ENCODE peak calls at places on chromosomes 13 and 19, in nine cellular contexts. A is BE2C, B is SJSA1, O is PC-3, W is psoas muscle, Q is esophagus squamous epithelium, C is H1, T is colonic mucosa, F is GM23338. R is an unnamed sample.

GRCh38 chr13:70043685-70044084 is 63.9 kb upstream of the ATXN8OS start:
- DNase-seq in Q (no peak), O (peak; percentile 8), A (no peak), W (no peak), T (no peak), B (no peak), C (no peak), F (no peak), R (no peak)

GRCh38 chr13:29703421-29703820 is 107.9 kb upstream of the SLC7A1 start:
- DNase-seq in B (no peak), O (no peak), T (no peak), A (no peak), Q (no peak), C (no peak), W (no peak), F (no peak), R (no peak)

GRCh38 chr13:110521296-110521680 is 40.2 kb downstream of the RAB20 start:
- DNase-seq in A (no peak), T (no peak), Q (no peak), O (no peak), W (no peak), B (no peak), C (no peak), F (no peak), R (no peak)

GRCh38 chr19:41641879-41642485 is 15.1 kb upstream of the CEACAM4 start:
- DNase-seq in B (peak; percentile 61), O (peak; percentile 71), Q (no peak), W (no peak), T (peak; percentile 88), A (peak; percentile 69), C (no peak), F (peak; percentile 80), R (no peak)

GRCh38 chr13:102598061-102598460 is 1.3 kb downstream of the TPP2 start:
- DNase-seq in B (no peak), O (no peak), T (no peak), F (no peak), Q (no peak), C (no peak), W (no peak), A (no peak), R (no peak)

GRCh38 chr19:35248310-35249145 is at the start of gene LSR:
- DNase-seq in F (peak; percentile 98), O (peak; percentile 84), A (no peak), T (peak; percentile 92), W (peak; percentile 47), B (peak; percentile 36), C (peak; percentile 88), Q (no peak), R (no peak)

GRCh38 chr13:59352600-59352999 is 811.1 kb downstream of the DIAPH3 start:
- DNase-seq in C (no peak), W (no peak), Q (no peak), B (no peak), O (no peak), F (no peak), T (no peak), A (no peak), R (no peak)

GRCh38 chr19:39870171-39870971 is 24.2 kb upstream of the FBL start:
- DNase-seq in Q (no peak), O (no peak), B (no peak), C (no peak), A (no peak), W (no peak), T (no peak), F (peak; percentile 91), R (no peak)

GRCh38 chr19:34120846-34121639 is 51.3 kb upstream of the LSM14A start:
- DNase-seq in W (no peak), C (no peak), O (peak; percentile 44), T (peak; percentile 21), F (peak; percentile 77), A (peak; percentile 40), B (no peak), Q (no peak), R (no peak)

GRCh38 chr19:49950590-49950948 is 10.4 kb downstream of the SIGLEC11 start:
- DNase-seq in T (no peak), A (no peak), F (no peak), C (no peak), B (no peak), O (no peak), W (no peak), Q (no peak), R (no peak)

DNA sequence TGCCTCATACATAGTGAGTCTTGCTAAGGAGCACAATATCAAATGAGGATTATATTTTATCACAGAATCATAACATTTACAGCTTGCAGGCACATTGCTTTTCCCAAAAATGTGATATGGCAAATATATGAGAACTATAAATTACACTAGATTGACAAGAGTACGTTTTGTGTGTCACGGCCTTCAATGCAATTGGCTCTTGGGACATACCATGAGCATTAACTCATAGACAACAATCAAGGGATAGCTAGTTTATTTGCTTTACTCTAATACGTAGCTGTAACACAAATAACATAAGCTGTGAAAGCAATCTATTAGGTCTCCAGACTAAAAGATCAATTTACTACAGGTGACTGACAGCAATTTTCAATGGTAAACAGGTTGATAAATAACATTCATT is 17.8 kb downstream of the LHFPL6 start:
- DNase-seq in B (no peak), O (peak; percentile 56), Q (no peak), F (no peak), T (no peak), W (no peak), C (no peak), A (no peak), R (no peak)
- H3K4me3 ChIP-seq in B (no peak overlapping the region), O (no peak overlapping the region), Q (no peak overlapping the region), F (no peak overlapping the region), T (no peak overlapping the region), W (no peak overlapping the region), C (no peak overlapping the region), A (no peak overlapping the region), R (no peak overlapping the region)

GRCh38 chr19:58042709-58043340 is 9.0 kb downstream of the ZSCAN1 start:
- DNase-seq in A (no peak), B (no peak), W (no peak), F (peak; percentile 94), T (no peak), Q (no peak), O (no peak), C (peak; percentile 84), R (no peak)

GRCh38 chr19:58038688-58039204 is 4.9 kb downstream of the ZSCAN1 start:
- DNase-seq in O (no peak), F (peak; percentile 60), T (no peak), Q (no peak), A (no peak), B (no peak), C (no peak), W (no peak), R (no peak)

GRCh38 chr19:58044391-58044790 is 10.6 kb downstream of the ZSCAN1 start:
- DNase-seq in C (no peak), T (no peak), O (no peak), W (no peak), B (no peak), F (no peak), A (no peak), Q (no peak), R (no peak)

GRCh38 chr19:58037927-58038687 is 4.3 kb downstream of the ZSCAN1 start:
- DNase-seq in Q (no peak), W (no peak), C (no peak), F (peak; percentile 86), B (no peak), A (peak; percentile 26), T (no peak), O (no peak), R (no peak)

DNA sequence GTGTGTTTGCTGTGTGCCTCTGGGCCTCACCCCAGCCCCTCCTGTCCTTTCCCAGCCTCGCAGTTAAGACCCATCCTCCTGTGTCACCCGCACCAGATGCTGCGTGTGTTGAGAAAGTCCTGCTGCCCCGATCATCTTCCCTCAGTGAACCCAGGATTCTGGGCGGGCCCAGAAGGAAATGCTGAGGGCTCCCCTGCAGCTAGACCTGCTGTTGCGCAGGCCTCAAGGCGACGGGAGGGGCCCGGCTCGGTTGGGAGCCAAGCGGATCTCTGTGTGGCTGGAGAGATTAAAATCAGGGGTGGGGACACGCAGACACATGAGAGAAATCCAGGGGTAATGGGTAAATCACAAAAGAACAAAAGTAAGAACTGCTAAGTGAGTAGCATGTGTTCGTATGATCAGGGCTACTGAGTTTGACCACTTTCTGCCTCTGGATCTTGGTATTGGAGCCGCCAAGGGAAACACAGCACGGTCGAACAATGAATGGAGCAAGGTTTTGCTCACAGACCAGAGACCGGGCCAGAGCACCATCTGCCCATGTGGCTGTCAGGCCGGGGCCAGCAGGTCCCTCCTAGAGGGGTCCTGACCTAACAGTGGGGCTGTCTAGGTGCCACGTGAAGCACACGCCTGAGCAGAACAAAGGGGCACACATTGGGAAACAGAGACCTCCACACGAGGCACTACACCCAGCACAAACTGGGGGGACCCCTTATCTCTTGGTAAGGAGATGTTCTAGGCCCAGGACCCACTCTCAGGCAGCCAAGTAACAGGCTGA is 7.1 kb downstream of the ZSCAN1 start:
- DNase-seq in O (no peak), Q (no peak), B (no peak), C (no peak), A (no peak), W (no peak), T (no peak), F (no peak), R (no peak)
- H3K27me3 ChIP-seq in O (no peaks in the 10 kb centered on the region), Q (no peaks in the 10 kb centered on the region), B (no peaks in the 10 kb centered on the region), C (peaks cover 2% of the 10 kb centered on the region), A (no peaks in the 10 kb centered on the region), W (peaks cover 8% of the 10 kb centered on the region), T (no peaks in the 10 kb centered on the region), F (peaks cover 24% of the 10 kb centered on the region), R (no peaks in the 10 kb centered on the region)

DNA sequence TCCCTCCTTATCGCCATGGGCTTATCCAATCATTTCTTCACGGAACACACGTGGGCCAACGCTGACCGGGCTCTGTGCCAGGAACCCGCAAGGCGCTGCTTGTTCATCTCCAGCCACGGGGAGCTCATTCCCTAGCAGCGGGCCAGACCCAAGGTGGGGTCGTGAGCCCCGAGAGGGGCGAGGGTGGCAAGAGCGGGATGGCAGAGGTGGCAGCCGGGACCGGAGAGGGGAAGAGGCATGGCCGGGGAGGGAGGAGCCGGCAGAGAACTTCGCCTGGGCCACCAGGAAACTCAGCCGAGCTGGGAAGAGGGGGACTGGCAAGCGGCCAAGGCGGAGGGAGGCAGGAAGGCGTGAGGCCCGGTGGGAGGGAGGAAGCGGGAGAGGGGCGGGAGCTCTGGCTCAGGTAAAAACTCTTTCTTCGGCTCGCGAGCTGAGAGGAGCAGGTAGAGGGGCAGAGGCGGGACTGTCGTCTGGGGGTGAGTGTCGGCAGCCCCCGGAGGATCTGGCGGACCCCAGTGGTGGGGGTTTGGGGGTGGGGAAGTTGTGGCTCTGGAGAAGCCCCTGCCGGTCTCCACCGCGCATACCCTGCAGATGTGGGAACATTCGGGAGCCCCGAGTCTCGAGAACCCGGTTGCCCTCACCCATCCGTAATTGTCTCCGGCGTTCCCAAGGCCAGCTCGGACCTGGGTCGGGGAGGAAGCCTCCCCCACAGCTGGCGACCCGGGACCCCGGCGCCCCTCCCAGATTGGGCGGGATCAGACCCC is at the start of gene B3GNT3:
- DNase-seq in W (peak; percentile 24), F (peak; percentile 89), T (peak; percentile 97), A (peak; percentile 57), B (no peak), C (no peak), O (peak; percentile 94), Q (no peak), R (no peak)
- H3K4me3 ChIP-seq in W (no peak within 1 kb of the TSS), F (peak within 1 kb of the TSS; percentile 71), T (peak within 1 kb of the TSS; percentile 61), A (no peak within 1 kb of the TSS), B (no peak within 1 kb of the TSS), C (peak within 1 kb of the TSS; percentile 69), O (peak within 1 kb of the TSS; percentile 84), Q (peak within 1 kb of the TSS; percentile 20), R (no peak within 1 kb of the TSS)

DNA sequence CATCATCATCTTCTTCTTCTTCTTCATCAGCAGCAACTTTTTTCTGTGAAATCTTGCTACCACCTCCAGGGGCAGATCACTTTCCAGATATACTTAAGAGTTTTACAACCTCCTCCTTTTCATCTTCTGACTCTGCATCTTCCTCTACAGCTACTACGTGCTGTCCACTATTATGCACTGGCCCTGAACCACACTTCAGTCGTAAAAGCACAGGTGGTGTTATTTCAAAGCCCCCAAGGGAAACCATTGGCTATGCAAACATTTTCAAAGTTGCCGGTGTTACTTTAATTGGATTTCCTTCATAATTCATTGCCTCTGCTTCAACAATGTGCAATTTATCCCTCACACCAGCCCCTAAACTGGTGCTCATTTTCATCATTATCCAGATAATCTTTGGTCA is 75.0 kb downstream of the POLR1D start:
- DNase-seq in A (no peak), F (no peak), Q (no peak), B (no peak), T (no peak), O (no peak), C (no peak), W (no peak), R (no peak)
- H3K27me3 ChIP-seq in A (peaks cover 17% of the 10 kb centered on the region), F (no peaks in the 10 kb centered on the region), Q (no peaks in the 10 kb centered on the region), B (no peaks in the 10 kb centered on the region), T (no peaks in the 10 kb centered on the region), O (peaks cover 4% of the 10 kb centered on the region), C (no peaks in the 10 kb centered on the region), W (no peaks in the 10 kb centered on the region), R (no peaks in the 10 kb centered on the region)